ENCODE peak calls at places on chromosome 2, in eight cellular contexts. I is germinal center; R is effector CD4-positive, alpha-beta T cell; P is tibial nerve; Y is DMS79; O is KBM-7; H is neural crest cell; L is astrocyte of the hippocampus. G is an unnamed sample.

GRCh38 chr2:27071990-27072830 is 756 bp upstream of the OST4 start:
- DNase-seq in R (no peak), I (no peak), P (no peak), L (peak), Y (no peak), O (no peak), H (no peak), G (peak)

GRCh38 chr2:84924173-84925106 is 19.0 kb downstream of the TMSB10 start:
- DNase-seq in L (peak), O (peak), Y (no peak), H (no peak), R (no peak), P (no peak), I (no peak), G (peak)

GRCh38 chr2:30492619-30493018 is 45.6 kb downstream of the LCLAT1 start:
- DNase-seq in H (no peak), O (no peak), I (no peak), L (no peak), Y (no peak), R (no peak), P (no peak), G (no peak)

GRCh38 chr2:119241205-119241532 is 17.5 kb downstream of the STEAP3 start:
- DNase-seq in P (no peak), R (no peak), O (no peak), I (no peak), L (no peak), Y (no peak), H (no peak), G (no peak)

GRCh38 chr2:24702800-24703199 is 90.4 kb downstream of the PTRHD1 start:
- DNase-seq in H (no peak), I (no peak), P (no peak), O (no peak), L (peak), Y (no peak), R (no peak), G (peak)

GRCh38 chr2:172065086-172065485 is 20.2 kb upstream of the DLX1 start:
- DNase-seq in P (no peak), L (no peak), H (no peak), Y (no peak), I (no peak), R (no peak), O (no peak), G (no peak)

GRCh38 chr2:118372876-118373597 is 284.8 kb downstream of the INSIG2 start:
- DNase-seq in Y (no peak), L (no peak), H (no peak), R (no peak), P (no peak), O (no peak), I (no peak), G (no peak)

GRCh38 chr2:58089081-58089480 is 42.5 kb downstream of the VRK2 start:
- DNase-seq in P (no peak), Y (no peak), I (no peak), R (no peak), O (no peak), H (no peak), L (no peak), G (no peak)

GRCh38 chr2:98127229-98127989 is 40.4 kb downstream of the VWA3B start:
- DNase-seq in I (no peak), R (no peak), Y (no peak), H (no peak), L (no peak), O (no peak), P (no peak), G (no peak)

GRCh38 chr2:69774984-69775982 is 33.3 kb downstream of the ANXA4 start:
- DNase-seq in R (no peak), P (no peak), I (peak), H (no peak), O (no peak), Y (no peak), L (peak), G (no peak)

GRCh38 chr2:239283288-239283945 is 117.4 kb downstream of the HDAC4 start:
- DNase-seq in O (no peak), H (no peak), L (no peak), I (no peak), Y (no peak), R (no peak), P (peak), G (no peak)

GRCh38 chr2:11675423-11676112 is 5.6 kb upstream of the NTSR2 start:
- DNase-seq in L (no peak), P (no peak), O (no peak), I (no peak), H (no peak), Y (no peak), R (no peak), G (no peak)

G was measured in dermis microvascular lymphatic vessel endothelial cell.